ENCODE peak calls at places on chromosomes 5 and 9, in eight cellular contexts. F, B, W, Z, K, U, E and R are unnamed samples.
A peak's percentile ranks its signal among the peaks of the same experiment; 100 is the strongest.

GRCh38 chr9:121736147-121736721 is 84.8 kb downstream of the DAB2IP start:
- DNase-seq in B (peak; percentile 62), W (no peak), K (peak; percentile 73), Z (no peak), E (peak; percentile 9), F (no peak), U (no peak), R (no peak)

GRCh38 chr5:53482717-53483638 is 2.5 kb downstream of the FST start:
- DNase-seq in W (peak; percentile 22), F (peak; percentile 65), U (no peak), Z (no peak), K (peak; percentile 10), E (peak; percentile 27), B (peak; percentile 58), R (no peak)

GRCh38 chr5:177194278-177194677 is 60.7 kb downstream of the NSD1 start:
- DNase-seq in B (peak; percentile 95), W (peak; percentile 34), Z (no peak), K (no peak), F (peak; percentile 72), E (peak; percentile 82), U (peak; percentile 69), R (peak; percentile 92)

GRCh38 chr5:143680672-143681259 is 131.2 kb upstream of the HMHB1 start:
- DNase-seq in K (no peak), Z (no peak), U (no peak), F (no peak), B (no peak), W (no peak), E (peak; percentile 82), R (no peak)

GRCh38 chr9:126326228-126327015 is at the start of gene MVB12B:
- DNase-seq in B (peak; percentile 37), U (no peak), K (peak; percentile 36), F (no peak), Z (no peak), W (peak; percentile 50), E (peak; percentile 20), R (no peak)

GRCh38 chr9:4299006-4299795 is 667 bp downstream of the GLIS3 start:
- DNase-seq in E (peak; percentile 52), U (no peak), B (peak; percentile 69), K (peak; percentile 26), W (peak; percentile 26), F (no peak), Z (no peak), R (no peak)

GRCh38 chr9:19336166-19336565 is 43.9 kb downstream of the RPS6 start:
- DNase-seq in Z (no peak), B (no peak), W (no peak), E (no peak), F (no peak), U (no peak), K (no peak), R (no peak)

GRCh38 chr9:123036886-123037540 is 3.5 kb downstream of the GPR21 start:
- DNase-seq in Z (no peak), K (no peak), W (no peak), B (no peak), F (no peak), U (no peak), E (no peak), R (no peak)

GRCh38 chr9:136764301-136764891 is at the start of gene LCN15:
- DNase-seq in E (no peak), F (peak; percentile 55), W (no peak), B (no peak), U (no peak), Z (no peak), K (no peak), R (no peak)

GRCh38 chr5:33957789-33958575 is 21.8 kb downstream of the RXFP3 start:
- DNase-seq in W (no peak), B (no peak), Z (no peak), U (no peak), K (no peak), F (no peak), E (no peak), R (no peak)

GRCh38 chr5:14270212-14270702 is 127.1 kb downstream of the TRIO start:
- DNase-seq in E (peak; percentile 76), B (peak; percentile 80), W (peak; percentile 82), U (peak; percentile 55), Z (no peak), K (peak; percentile 48), F (no peak), R (no peak)

GRCh38 chr5:107557051-107557658 is 113.6 kb downstream of the EFNA5 start:
- DNase-seq in K (peak; percentile 19), B (no peak), W (no peak), U (no peak), E (peak; percentile 73), F (peak; percentile 85), Z (no peak), R (no peak)

GRCh38 chr5:141250576-141250975 is 5.4 kb downstream of the PCDHB15 start:
- DNase-seq in W (peak; percentile 77), E (no peak), B (no peak), K (no peak), F (no peak), U (no peak), Z (no peak), R (no peak)

GRCh38 chr5:40221796-40222195 is 457.9 kb upstream of the PTGER4 start:
- DNase-seq in U (peak; percentile 60), W (no peak), F (no peak), B (no peak), Z (no peak), E (no peak), K (no peak), R (peak; percentile 57)

GRCh38 chr5:126363658-126364057 is 59.6 kb upstream of the GRAMD2B start:
- DNase-seq in W (no peak), F (no peak), E (no peak), K (no peak), U (no peak), B (no peak), Z (no peak), R (no peak)

GRCh38 chr5:61292130-61292672 is 39.9 kb upstream of the ZSWIM6 start:
- DNase-seq in K (no peak), B (no peak), Z (no peak), U (no peak), F (no peak), W (no peak), E (no peak), R (no peak)

GRCh38 chr5:109468737-109469420 is 59.1 kb upstream of the PJA2 start:
- DNase-seq in K (peak; percentile 99), W (peak; percentile 92), B (peak; percentile 96), Z (peak; percentile 63), U (peak; percentile 90), F (peak; percentile 94), E (peak; percentile 88), R (peak; percentile 67)

DNA sequence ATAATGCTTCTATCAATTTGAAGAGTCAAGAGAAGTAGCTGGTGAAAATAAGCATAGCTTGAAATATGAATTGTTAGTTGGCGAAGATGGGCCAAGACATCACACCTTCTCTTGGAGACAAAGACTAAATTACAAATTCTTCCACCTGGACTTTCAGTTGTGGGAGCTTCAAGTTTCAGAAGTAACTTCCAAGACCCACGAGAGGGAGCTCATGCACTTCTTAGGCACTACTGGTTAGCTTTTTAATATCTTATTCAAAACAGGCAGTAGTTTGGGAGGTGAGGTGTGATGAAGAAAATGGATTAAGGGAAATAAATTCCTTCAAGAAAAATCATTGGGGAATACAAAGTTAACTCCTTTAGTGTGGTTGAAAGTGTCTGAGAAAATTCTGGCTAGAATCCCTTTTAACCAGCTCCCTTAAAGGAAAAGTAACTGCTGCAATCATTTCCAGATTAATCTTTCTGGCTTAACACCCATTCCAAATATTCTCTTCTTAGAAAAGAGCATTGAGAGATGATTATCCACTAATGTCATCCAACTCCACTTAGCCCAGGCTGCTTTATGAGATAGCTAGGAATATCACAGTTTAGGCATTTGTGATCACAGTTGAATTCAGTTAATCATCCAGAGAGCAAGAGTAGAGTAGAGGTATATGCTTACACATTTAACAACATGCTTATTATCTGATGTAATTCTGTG is 139.5 kb upstream of the DMRTA1 start:
- DNase-seq in W (no peak), U (peak; percentile 77), B (peak; percentile 70), F (no peak), E (peak; percentile 84), K (peak; percentile 63), Z (no peak), R (peak; percentile 7)
- TF ChIP-seq CTCF in W (no peak), U (peak; percentile 82), B (peak; percentile 71), F (peak; percentile 93), E (peak; percentile 94), K (peak; percentile 53), Z (peak; percentile 29), R (peak; percentile 41)

GRCh38 chr5:173741729-173742431 is 125.4 kb upstream of the BOD1 start:
- DNase-seq in Z (no peak), K (no peak), U (no peak), W (no peak), E (no peak), F (no peak), B (no peak), R (no peak)
- H3K4me3 ChIP-seq in Z (no peak overlapping the region), K (no peak overlapping the region), U (no peak overlapping the region), W (no peak overlapping the region), E (no peak overlapping the region), F (no peak overlapping the region), B (no peak overlapping the region), R (no peak overlapping the region)

GRCh38 chr5:7849531-7850240 is 1.2 kb downstream of the CFAP90 start:
- DNase-seq in U (no peak), E (peak; percentile 16), W (peak; percentile 18), K (peak; percentile 14), Z (no peak), F (no peak), B (no peak), R (no peak)
- TF ChIP-seq CTCF in U (no peak), E (peak; percentile 16), W (peak; percentile 10), K (no peak), Z (no peak), F (peak; percentile 19), B (no peak), R (peak; percentile 14)

DNA sequence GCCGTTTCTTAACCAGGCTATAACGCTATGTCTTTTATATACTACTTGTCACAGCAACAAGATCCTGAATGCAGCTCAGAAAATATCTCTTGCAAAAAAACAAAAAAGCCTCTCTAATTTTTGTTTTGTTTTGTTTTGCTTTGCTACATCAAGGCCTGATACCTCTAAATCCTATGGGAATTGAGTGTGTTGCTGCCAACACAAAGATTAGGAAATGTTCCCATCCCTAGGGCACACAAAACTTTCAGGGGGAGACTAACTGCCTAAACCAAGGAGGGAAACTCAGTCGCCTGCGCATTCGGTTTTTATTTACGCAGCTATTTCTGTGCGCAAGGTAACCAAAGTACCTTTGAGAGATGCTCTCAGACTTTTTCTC is 1.7 kb downstream of the SSBP2 start:
- DNase-seq in K (peak; percentile 10), U (no peak), F (no peak), E (no peak), Z (no peak), W (no peak), B (peak; percentile 60), R (no peak)
- H3K4me3 ChIP-seq in K (peak overlapping the region; percentile 40), U (peak overlapping the region; percentile 69), F (no peak overlapping the region), E (peak overlapping the region; percentile 92), Z (peak overlapping the region; percentile 68), W (peak overlapping the region; percentile 82), B (peak overlapping the region; percentile 86), R (peak overlapping the region; percentile 85)

DNA sequence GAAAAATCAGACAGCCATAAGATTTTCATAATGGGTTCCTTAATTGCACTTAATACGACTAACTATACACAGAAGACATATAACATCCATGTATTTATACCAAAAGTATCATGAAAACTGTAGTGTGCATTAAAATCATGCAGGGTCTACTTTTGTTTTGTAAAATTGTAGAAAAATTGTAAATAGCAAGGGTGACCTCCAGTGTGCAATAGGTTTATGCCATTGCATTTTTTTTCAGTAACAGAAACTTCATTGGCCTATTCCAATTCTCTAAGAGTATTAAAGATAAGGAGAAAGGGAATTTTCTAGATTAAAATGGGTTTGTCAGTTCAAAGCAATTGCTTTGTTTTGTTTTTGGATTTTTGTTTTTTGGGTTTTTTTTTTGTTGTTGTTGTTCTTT is 307.5 kb downstream of the KIAA0825 start:
- DNase-seq in Z (no peak), B (no peak), K (no peak), U (no peak), W (no peak), F (no peak), E (no peak), R (no peak)
- TF ChIP-seq CTCF in Z (no peak), B (no peak), K (no peak), U (no peak), W (no peak), F (peak; percentile 21), E (no peak), R (no peak)